ENCODE peak calls at places on chromosomes 1 and 21, in six cellular contexts. Q is left ventricle myocardium superior, X is heart left ventricle, D is lower lobe of right lung, K is ovary, U is coronary artery. I is an unnamed sample.

GRCh38 chr1:162283657-162284056 is 93.0 kb downstream of the SPATA46 start:
- DNase-seq in Q (peak), X (peak), D (no peak), K (no peak), U (no peak), I (no peak)

GRCh38 chr1:234730110-234730509 is 120.1 kb upstream of the IRF2BP2 start:
- DNase-seq in Q (no peak), X (no peak), D (no peak), K (no peak), U (no peak), I (no peak)

GRCh38 chr1:25580933-25581332 is 35.7 kb upstream of the MAN1C1 start:
- DNase-seq in Q (no peak), X (no peak), D (no peak), K (no peak), U (no peak), I (peak)

GRCh38 chr1:15975358-15975804 is 520 bp downstream of the ZBTB17 start:
- DNase-seq in Q (peak), X (peak), D (peak), K (no peak), U (no peak), I (peak)

GRCh38 chr1:157495285-157495684 is 57.0 kb downstream of the FCRL5 start:
- DNase-seq in Q (no peak), X (no peak), D (no peak), K (no peak), U (no peak), I (no peak)

GRCh38 chr1:203548917-203549708 is 55.2 kb downstream of the OPTC start:
- DNase-seq in Q (no peak), X (no peak), D (no peak), K (no peak), U (no peak), I (peak)

GRCh38 chr1:67060811-67061218 is 6.9 kb upstream of the SLC35D1 start:
- DNase-seq in Q (no peak), X (no peak), D (no peak), K (no peak), U (no peak), I (no peak)

GRCh38 chr1:43763497-43763973 is 56.2 kb downstream of the ST3GAL3 start:
- DNase-seq in Q (no peak), X (peak), D (no peak), K (peak), U (peak), I (peak)

GRCh38 chr21:25934771-25935224 is 200.0 kb downstream of the GABPA start:
- DNase-seq in Q (peak), X (peak), D (peak), K (no peak), U (peak), I (no peak)

GRCh38 chr1:230896719-230897118 is 28.4 kb upstream of the C1orf198 start:
- DNase-seq in Q (no peak), X (no peak), D (no peak), K (no peak), U (no peak), I (no peak)

GRCh38 chr1:168386949-168387586 is 106.4 kb downstream of the TBX19 start:
- DNase-seq in Q (peak), X (peak), D (peak), K (peak), U (no peak), I (peak)

GRCh38 chr1:29985376-29985945 is 737.9 kb downstream of the MATN1 start:
- DNase-seq in Q (no peak), X (no peak), D (no peak), K (no peak), U (peak), I (no peak)

GRCh38 chr1:246219508-246220030 is 287.5 kb downstream of the SMYD3 start:
- DNase-seq in Q (no peak), X (no peak), D (no peak), K (no peak), U (no peak), I (peak)

GRCh38 chr1:228397966-228398365 is 8.7 kb downstream of the TRIM11 start:
- DNase-seq in Q (no peak), X (no peak), D (no peak), K (no peak), U (peak), I (no peak)

GRCh38 chr1:29806646-29807319 is 570.5 kb downstream of the PTPRU start:
- DNase-seq in Q (no peak), X (no peak), D (no peak), K (no peak), U (peak), I (no peak)

GRCh38 chr1:84434081-84434755 is 35.9 kb downstream of the DNASE2B start:
- DNase-seq in Q (no peak), X (no peak), D (no peak), K (no peak), U (no peak), I (no peak)

GRCh38 chr1:183284086-183284485 is 98.0 kb downstream of the LAMC2 start:
- DNase-seq in Q (no peak), X (no peak), D (no peak), K (no peak), U (no peak), I (no peak)

GRCh38 chr1:248627971-248628844 is 6.7 kb downstream of the OR2T11 start:
- DNase-seq in Q (no peak), X (no peak), D (no peak), K (no peak), U (no peak), I (no peak)

GRCh38 chr1:226786550-226786949 is 47.5 kb upstream of the ITPKB start:
- DNase-seq in Q (no peak), X (no peak), D (no peak), K (no peak), U (no peak), I (no peak)

GRCh38 chr1:20729990-20730689 is 2.4 kb downstream of the SH2D5 start:
- DNase-seq in Q (peak), X (no peak), D (no peak), K (no peak), U (no peak), I (no peak)

GRCh38 chr1:197521118-197521739 is 253.2 kb downstream of the CRB1 start:
- DNase-seq in Q (no peak), X (no peak), D (no peak), K (no peak), U (no peak), I (peak)

GRCh38 chr1:230215049-230215448 is 148.0 kb downstream of the GALNT2 start:
- DNase-seq in Q (peak), X (peak), D (no peak), K (peak), U (no peak), I (no peak)

GRCh38 chr1:56068908-56069307 is 510.5 kb downstream of the PLPP3 start:
- DNase-seq in Q (no peak), X (no peak), D (no peak), K (no peak), U (no peak), I (no peak)

GRCh38 chr1:159171254-159171687 is at the start of gene CADM3:
- DNase-seq in Q (peak), X (no peak), D (no peak), K (no peak), U (no peak), I (peak)

GRCh38 chr1:86546787-86547221 is at the start of gene CLCA4:
- DNase-seq in Q (no peak), X (no peak), D (no peak), K (no peak), U (no peak), I (no peak)

I was measured in iPS-NIHi11.